ENCODE peak calls at places on chromosomes 5 and 9, in eight cellular contexts. O is fibroblast of the aortic adventitia; N is AG04450; J is CD8-positive, alpha-beta T cell; A is IMR-90; T is AG04449; X is fibroblast of villous mesenchyme; G is colonic mucosa. W is an unnamed sample.

GRCh38 chr5:133260715-133261114 is 208.9 kb downstream of the HSPA4 start:
- DNase-seq in O (no peak), N (no peak), J (no peak), A (no peak), T (no peak), X (peak), G (no peak), W (no peak)

GRCh38 chr5:64947031-64947430 is 178.3 kb downstream of the CWC27 start:
- DNase-seq in O (peak), N (no peak), J (no peak), A (peak), T (no peak), X (peak), G (no peak), W (no peak)

GRCh38 chr5:139971202-139971725 is 71.8 kb downstream of the NRG2 start:
- DNase-seq in O (no peak), N (no peak), J (no peak), A (no peak), T (no peak), X (no peak), G (no peak), W (no peak)

GRCh38 chr9:97632406-97632991 is 669 bp downstream of the TSTD2 start:
- DNase-seq in O (peak), N (peak), J (no peak), A (peak), T (peak), X (peak), G (peak), W (peak)

GRCh38 chr9:120869726-120870125 is 7.3 kb downstream of the PHF19 start:
- DNase-seq in O (no peak), N (no peak), J (no peak), A (no peak), T (no peak), X (no peak), G (no peak), W (no peak)

GRCh38 chr9:129408535-129409215 is 212.2 kb downstream of the C9orf50 start:
- DNase-seq in O (no peak), N (no peak), J (no peak), A (no peak), T (no peak), X (no peak), G (peak), W (no peak)

GRCh38 chr9:87766697-87767096 is 40.8 kb downstream of the CTSL start:
- DNase-seq in O (no peak), N (no peak), J (no peak), A (no peak), T (no peak), X (no peak), G (no peak), W (no peak)

GRCh38 chr5:173790836-173791546 is 97.2 kb upstream of the CPEB4 start:
- DNase-seq in O (no peak), N (no peak), J (no peak), A (no peak), T (no peak), X (no peak), G (no peak), W (no peak)

GRCh38 chr5:158805195-158805594 is 294.5 kb downstream of the EBF1 start:
- DNase-seq in O (peak), N (no peak), J (no peak), A (no peak), T (no peak), X (no peak), G (no peak), W (no peak)

GRCh38 chr5:150789943-150790611 is 11.5 kb downstream of the SMIM3 start:
- DNase-seq in O (peak), N (peak), J (no peak), A (peak), T (peak), X (peak), G (no peak), W (peak)

GRCh38 chr5:167534131-167534530 is 757.3 kb upstream of the WWC1 start:
- DNase-seq in O (no peak), N (no peak), J (no peak), A (no peak), T (no peak), X (no peak), G (no peak), W (no peak)

GRCh38 chr5:143650296-143650695 is 161.7 kb upstream of the HMHB1 start:
- DNase-seq in O (peak), N (no peak), J (no peak), A (no peak), T (no peak), X (no peak), G (no peak), W (peak)

GRCh38 chr5:142941217-142941616 is 171.0 kb downstream of the ARHGAP26 start:
- DNase-seq in O (no peak), N (no peak), J (no peak), A (no peak), T (no peak), X (no peak), G (no peak), W (no peak)

GRCh38 chr9:34084562-34084961 is 35.9 kb upstream of the UBAP2 start:
- DNase-seq in O (peak), N (no peak), J (no peak), A (no peak), T (no peak), X (no peak), G (no peak), W (no peak)

GRCh38 chr9:89234636-89235035 is 56.0 kb upstream of the SHC3 start:
- DNase-seq in O (peak), N (no peak), J (no peak), A (peak), T (no peak), X (peak), G (no peak), W (peak)

GRCh38 chr5:150491876-150492275 is 16.1 kb upstream of the NDST1 start:
- DNase-seq in O (no peak), N (no peak), J (no peak), A (no peak), T (no peak), X (no peak), G (no peak), W (no peak)

GRCh38 chr9:128684325-128685021 is 4.5 kb upstream of the SET start:
- DNase-seq in O (peak), N (no peak), J (peak), A (peak), T (no peak), X (peak), G (peak), W (peak)

GRCh38 chr5:157113007-157113406 is 4.2 kb upstream of the HAVCR2 start:
- DNase-seq in O (no peak), N (no peak), J (no peak), A (peak), T (no peak), X (peak), G (no peak), W (peak)

GRCh38 chr9:109026306-109026705 is 13.0 kb upstream of the CTNNAL1 start:
- DNase-seq in O (no peak), N (no peak), J (no peak), A (no peak), T (no peak), X (no peak), G (no peak), W (no peak)

GRCh38 chr5:75236322-75237316 is at the start of gene ANKRD31:
- DNase-seq in O (peak), N (peak), J (peak), A (peak), T (peak), X (peak), G (peak), W (peak)

GRCh38 chr5:100643473-100643872 is 108.3 kb downstream of the FAM174A start:
- DNase-seq in O (no peak), N (no peak), J (no peak), A (no peak), T (no peak), X (peak), G (no peak), W (peak)

GRCh38 chr5:161691911-161692310 is 6.4 kb downstream of the GABRA6 start:
- DNase-seq in O (no peak), N (no peak), J (no peak), A (no peak), T (no peak), X (no peak), G (no peak), W (no peak)

GRCh38 chr5:124310453-124310852 is 436.0 kb downstream of the ZNF608 start:
- DNase-seq in O (no peak), N (no peak), J (no peak), A (no peak), T (no peak), X (peak), G (peak), W (no peak)

GRCh38 chr5:159071382-159071781 is 28.3 kb downstream of the EBF1 start:
- DNase-seq in O (no peak), N (no peak), J (no peak), A (no peak), T (no peak), X (no peak), G (no peak), W (no peak)

GRCh38 chr5:65760504-65761275 is 38.7 kb downstream of the NLN start:
- DNase-seq in O (peak), N (no peak), J (peak), A (peak), T (no peak), X (peak), G (peak), W (peak)

GRCh38 chr9:2271426-2271825 is 256.3 kb downstream of the SMARCA2 start:
- DNase-seq in O (no peak), N (no peak), J (no peak), A (no peak), T (no peak), X (peak), G (no peak), W (peak)

GRCh38 chr9:134634667-134635230 is 6.9 kb upstream of the COL5A1 start:
- DNase-seq in O (no peak), N (no peak), J (no peak), A (no peak), T (no peak), X (no peak), G (no peak), W (no peak)

GRCh38 chr5:108061941-108062340 is 320.0 kb downstream of the FBXL17 start:
- DNase-seq in O (peak), N (peak), J (no peak), A (peak), T (no peak), X (peak), G (no peak), W (peak)

GRCh38 chr5:67858470-67859096 is 357.0 kb upstream of the PIK3R1 start:
- DNase-seq in O (no peak), N (no peak), J (no peak), A (no peak), T (no peak), X (no peak), G (no peak), W (no peak)

GRCh38 chr5:174825587-174825986 is 101.2 kb downstream of the MSX2 start:
- DNase-seq in O (peak), N (no peak), J (no peak), A (peak), T (no peak), X (peak), G (no peak), W (peak)

GRCh38 chr9:95171001-95171400 is 146.5 kb downstream of the FANCC start:
- DNase-seq in O (peak), N (no peak), J (no peak), A (peak), T (no peak), X (peak), G (no peak), W (peak)

DNA sequence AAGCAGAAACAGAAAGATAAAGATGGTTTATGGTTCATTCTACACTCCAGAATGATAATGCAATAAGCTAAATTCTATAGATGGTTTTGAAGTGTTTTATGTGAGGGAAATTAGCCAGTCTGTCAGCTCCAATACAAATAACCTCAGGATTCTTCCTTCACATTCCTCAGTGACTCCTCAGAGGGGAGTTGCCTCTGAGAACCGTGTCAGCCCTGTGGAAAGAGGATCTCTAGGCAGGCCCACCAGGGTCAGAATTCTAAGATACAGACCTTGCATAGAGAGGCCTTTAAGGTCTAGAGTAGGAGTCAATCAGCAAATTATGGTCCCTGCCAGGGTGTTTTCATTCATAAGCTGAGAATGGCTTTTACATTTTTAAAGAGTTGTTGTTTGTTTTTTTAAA is 26.6 kb downstream of the RUSC2 start:
- DNase-seq in O (peak), N (no peak), J (no peak), A (peak), T (no peak), X (peak), G (no peak), W (peak)
- TF ChIP-seq CTCF in O (no peak), N (no peak), J (no peak), A (no peak), T (no peak), X (no peak), G (no peak), W (no peak)

GRCh38 chr9:82512724-82513123 is 524.2 kb downstream of the SPATA31D1 start:
- DNase-seq in O (peak), N (no peak), J (no peak), A (no peak), T (no peak), X (no peak), G (no peak), W (peak)

GRCh38 chr9:82511626-82512025 is 523.1 kb downstream of the SPATA31D1 start:
- DNase-seq in O (no peak), N (no peak), J (no peak), A (no peak), T (no peak), X (no peak), G (no peak), W (no peak)

GRCh38 chr9:82513976-82514735 is 525.6 kb downstream of the SPATA31D1 start:
- DNase-seq in O (peak), N (no peak), J (no peak), A (no peak), T (no peak), X (no peak), G (no peak), W (no peak)

DNA sequence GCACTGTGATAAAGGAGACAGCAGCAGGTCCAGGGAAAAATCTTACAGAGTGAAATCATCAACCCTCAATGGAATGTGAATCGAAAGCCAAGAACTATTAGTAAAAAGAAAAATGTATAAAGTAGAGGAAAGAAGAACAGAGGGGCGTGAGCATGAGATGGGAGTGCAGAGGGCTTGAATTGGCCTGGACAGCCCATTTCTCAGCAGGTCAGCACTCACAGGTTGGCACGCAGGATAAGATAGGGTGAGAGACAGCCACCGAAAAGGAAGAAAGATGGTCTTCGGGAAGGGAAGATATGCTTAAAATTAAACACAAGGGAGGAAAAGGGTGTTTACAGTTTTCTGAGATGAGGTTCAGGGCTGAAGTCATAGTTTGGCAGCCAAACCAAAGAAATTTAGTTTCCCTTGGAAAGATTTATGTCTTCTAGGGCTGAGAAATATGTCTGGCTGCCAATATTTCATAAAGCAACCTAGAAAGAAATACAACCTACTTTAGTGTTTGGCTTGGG is 524.7 kb downstream of the SPATA31D1 start:
- DNase-seq in O (peak), N (peak), J (no peak), A (peak), T (no peak), X (peak), G (no peak), W (peak)
- H3K4me3 ChIP-seq in O (peak), N (peak), J (no peak), A (peak), T (no peak), X (no peak), G (no peak), W (no peak)

DNA sequence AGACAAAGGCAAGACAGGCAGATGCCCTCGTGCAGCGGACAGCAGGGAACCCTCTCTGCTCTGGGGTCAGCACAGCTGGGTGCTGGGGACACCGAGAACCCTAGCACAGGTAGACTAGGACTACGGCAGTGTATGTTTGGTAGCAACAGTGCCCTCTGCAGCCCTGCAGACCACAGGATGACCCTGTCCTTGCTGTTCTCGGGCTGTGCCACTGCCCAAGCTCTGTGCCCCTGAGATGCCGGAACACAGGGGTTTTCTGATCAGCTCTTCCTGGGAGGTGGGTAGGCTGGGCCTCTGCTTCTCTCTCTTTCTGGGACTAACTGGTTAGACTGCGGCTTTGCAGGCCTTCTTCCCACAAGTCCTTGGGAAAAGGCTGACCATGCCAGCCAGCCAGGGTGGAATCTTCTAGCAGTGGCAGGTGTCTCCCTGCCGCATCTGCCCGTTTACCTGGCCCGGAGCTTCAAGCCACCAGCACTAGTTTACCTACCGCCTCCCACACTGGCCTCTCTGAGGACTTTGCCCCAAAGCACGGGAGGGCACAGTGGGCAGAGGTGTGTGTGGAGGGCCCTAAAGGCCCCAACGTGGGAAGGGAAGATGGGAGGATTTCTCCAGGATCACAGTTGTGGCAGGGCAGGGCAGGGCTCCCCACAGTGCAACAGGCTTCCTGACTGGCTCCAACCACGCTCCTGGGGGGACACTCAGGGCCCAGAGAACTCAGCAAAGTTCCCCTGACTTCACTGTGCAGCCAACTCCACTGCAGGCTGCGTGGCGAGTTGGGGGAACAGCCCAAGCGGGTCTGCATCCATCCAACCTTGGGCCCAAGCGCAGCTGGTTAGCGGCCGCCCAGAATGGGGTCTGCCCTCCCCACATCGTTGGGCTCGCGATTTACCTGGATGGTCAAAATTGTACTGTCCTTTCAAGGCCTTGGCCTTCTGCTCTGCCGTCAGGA is 1.2 kb downstream of the UCK1 start:
- DNase-seq in O (no peak), N (no peak), J (no peak), A (no peak), T (no peak), X (no peak), G (peak), W (no peak)
- TF ChIP-seq CTCF in O (no peak), N (no peak), J (no peak), A (no peak), T (no peak), X (no peak), G (no peak), W (no peak)

GRCh38 chr5:14790220-14790619 is 81.4 kb downstream of the ANKH start:
- DNase-seq in O (peak), N (no peak), J (no peak), A (peak), T (no peak), X (peak), G (no peak), W (peak)
- H3K4me3 ChIP-seq in O (no peak), N (no peak), J (no peak), A (no peak), T (no peak), X (no peak), G (no peak), W (no peak)

GRCh38 chr9:21993893-21994525 is at the start of gene CDKN2A:
- DNase-seq in O (no peak), N (no peak), J (no peak), A (peak), T (no peak), X (peak), G (peak), W (no peak)
- TF ChIP-seq CTCF in O (no peak), N (no peak), J (no peak), A (no peak), T (peak), X (no peak), G (no peak), W (no peak)

DNA sequence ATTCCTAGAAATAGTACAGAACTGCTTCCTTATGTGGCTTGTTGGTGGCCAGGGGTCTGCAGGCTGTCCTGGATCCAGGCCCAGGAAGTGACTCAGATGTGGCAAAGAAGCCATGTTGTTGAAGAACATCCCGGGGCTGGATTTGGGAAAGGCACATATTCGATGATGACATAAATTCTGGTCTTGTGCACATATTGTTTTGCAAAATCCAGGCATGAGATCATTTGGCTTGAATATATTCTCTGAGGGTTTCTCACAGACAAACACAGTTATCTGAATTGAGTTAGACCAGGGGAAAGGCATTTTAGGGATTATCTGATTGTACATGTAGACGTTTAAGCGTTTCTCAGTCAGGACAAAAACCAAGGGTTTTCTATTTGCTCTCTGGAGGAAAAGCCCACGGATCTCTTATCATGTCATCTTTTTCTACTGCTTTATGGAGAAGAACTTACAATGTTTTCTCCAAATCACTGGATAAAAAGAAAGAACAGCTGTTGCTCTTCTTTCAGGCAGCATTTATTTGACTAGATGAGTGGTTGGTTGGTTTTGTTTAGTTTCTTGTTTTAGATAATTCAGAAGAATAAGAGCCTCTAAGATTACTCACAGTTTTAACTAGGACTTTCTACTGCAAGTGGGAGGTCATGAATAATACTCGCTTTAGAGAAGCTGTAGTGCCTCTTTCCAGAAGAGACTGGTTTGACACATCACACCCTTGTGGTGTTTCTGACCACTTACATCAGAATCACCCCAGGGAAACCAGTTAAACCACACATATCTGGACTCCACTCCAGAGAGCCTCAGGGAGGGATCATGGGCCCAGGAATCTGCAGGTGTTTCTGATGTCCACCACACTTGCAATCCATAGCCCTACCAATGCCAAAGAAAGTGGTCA is 29.5 kb upstream of the LHFPL2 start:
- DNase-seq in O (peak), N (peak), J (no peak), A (peak), T (peak), X (peak), G (peak), W (peak)
- H3K4me3 ChIP-seq in O (no peak), N (no peak), J (no peak), A (no peak), T (no peak), X (no peak), G (no peak), W (no peak)

GRCh38 chr5:172389578-172390112 is 64.7 kb downstream of the SH3PXD2B start:
- DNase-seq in O (no peak), N (no peak), J (no peak), A (no peak), T (no peak), X (no peak), G (no peak), W (no peak)
- TF ChIP-seq CTCF in O (no peak), N (peak), J (no peak), A (no peak), T (no peak), X (peak), G (no peak), W (peak)

GRCh38 chr9:99818439-99818992 is 3.2 kb upstream of the NR4A3 start:
- DNase-seq in O (no peak), N (no peak), J (no peak), A (no peak), T (no peak), X (no peak), G (no peak), W (no peak)
- H3K4me3 ChIP-seq in O (peak), N (peak), J (peak), A (peak), T (peak), X (peak), G (peak), W (peak)